ENCODE peak calls at places on chromosomes 4 and X, in six cellular contexts. T is natural killer cell treated with Interleukin-12 subunit alpha and Interleukin-12 subunit beta and Interleukin-15 and Interleukin-18, amount 100 ng/mL, for 72 hours; F is naive thymus-derived CD8-positive, alpha-beta T cell; O is A549; N is CD4-positive, alpha-beta T cell; Q is T-helper 17 cell. G is an unnamed sample.

GRCh38 chrX:66150188-66150587 is 13.9 kb upstream of the HEPH start:
- ATAC-seq in T (no peak), F (no peak), O (no peak), N (no peak), Q (no peak), G (no peak)

GRCh38 chr4:5165419-5166369 is 114.4 kb downstream of the STK32B start:
- ATAC-seq in T (no peak), F (no peak), O (no peak), N (no peak), Q (no peak), G (peak)

GRCh38 chrX:23012162-23012561 is 12.4 kb downstream of the DDX53 start:
- ATAC-seq in T (peak), F (peak), O (no peak), N (peak), Q (no peak), G (no peak)

GRCh38 chrX:47169726-47170515 is 23.7 kb upstream of the UBA1 start:
- ATAC-seq in T (no peak), F (no peak), O (no peak), N (no peak), Q (no peak), G (peak)

GRCh38 chr4:80005863-80006262 is 67.2 kb downstream of the ANTXR2 start:
- ATAC-seq in T (peak), F (no peak), O (no peak), N (no peak), Q (no peak), G (peak)

GRCh38 chr4:88600129-88600849 is 8.0 kb downstream of the HERC3 start:
- ATAC-seq in T (no peak), F (no peak), O (no peak), N (peak), Q (peak), G (peak)

GRCh38 chr4:1711055-1711905 is 839 bp downstream of the SLBP start:
- ATAC-seq in T (peak), F (no peak), O (peak), N (no peak), Q (no peak), G (peak)

GRCh38 chr4:163367651-163368050 is 24.0 kb downstream of the NPY5R start:
- ATAC-seq in T (no peak), F (no peak), O (no peak), N (no peak), Q (no peak), G (no peak)

GRCh38 chr4:98473046-98473445 is 185.4 kb downstream of the TSPAN5 start:
- ATAC-seq in T (peak), F (no peak), O (no peak), N (no peak), Q (no peak), G (no peak)

GRCh38 chr4:145545538-145546224 is 64.0 kb downstream of the SMAD1 start:
- ATAC-seq in T (no peak), F (no peak), O (peak), N (no peak), Q (no peak), G (peak)

GRCh38 chr4:135552131-135552530 is 1350.5 kb upstream of the PABPC4L start:
- ATAC-seq in T (no peak), F (no peak), O (no peak), N (no peak), Q (no peak), G (no peak)

G was measured in SK-N-SH treated with all-trans-retinoic acid at 6 μM for 48 hours.